ENCODE peak calls at places on chromosomes 16 and 17, in eight cellular contexts. Y, I, Z, U, T, A, S and Q are unnamed samples. For H3K27me3, the result is how much of the 10 kb centered on the place peaks cover.

GRCh38 chr16:23595246-23595950 is 718 bp downstream of the NDUFAB1 start:
- DNase-seq in U (no peak), Y (no peak), T (no peak), S (no peak), I (peak), Z (no peak), A (peak), Q (no peak)

GRCh38 chr17:78101112-78101511 is 27.4 kb downstream of the TMC6 start:
- DNase-seq in S (no peak), I (no peak), T (no peak), U (no peak), Z (no peak), A (no peak), Y (no peak), Q (no peak)

GRCh38 chr16:569445-570254 is at the start of gene PIGQ:
- DNase-seq in S (peak), I (peak), Z (peak), T (peak), U (peak), A (peak), Y (peak), Q (peak)

GRCh38 chr17:2723997-2724782 is 12.6 kb upstream of the CLUH start:
- DNase-seq in I (no peak), T (no peak), Y (no peak), Z (no peak), A (no peak), S (no peak), U (peak), Q (no peak)

GRCh38 chr17:33038740-33039139 is 47.1 kb downstream of the SPACA3 start:
- DNase-seq in S (no peak), Z (no peak), A (no peak), I (peak), Y (peak), U (peak), T (no peak), Q (peak)

GRCh38 chr17:76547183-76547641 is 7.4 kb downstream of the PRCD start:
- DNase-seq in I (peak), T (no peak), Y (peak), Z (peak), S (peak), U (peak), A (peak), Q (peak)

GRCh38 chr17:74972107-74972972 is at the start of gene HID1:
- DNase-seq in Z (peak), U (peak), A (peak), S (peak), T (peak), I (peak), Y (no peak), Q (peak)

GRCh38 chr17:56913000-56913866 is 616 bp downstream of the TRIM25 start:
- DNase-seq in T (peak), S (no peak), U (no peak), A (no peak), Z (no peak), I (peak), Y (no peak), Q (peak)

GRCh38 chr17:50059256-50059655 is 3.3 kb downstream of the ITGA3 start:
- DNase-seq in Y (no peak), A (no peak), I (no peak), U (no peak), T (no peak), Z (no peak), S (no peak), Q (no peak)

GRCh38 chr17:5513610-5514009 is 27.2 kb downstream of the MIS12 start:
- DNase-seq in U (no peak), S (no peak), T (no peak), A (no peak), Y (no peak), I (no peak), Z (peak), Q (no peak)
- H3K27me3 ChIP-seq in U (under half), S (under half), T (under half), A (under half), Y (under half), I (under half), Z (under half), Q (under half)

DNA sequence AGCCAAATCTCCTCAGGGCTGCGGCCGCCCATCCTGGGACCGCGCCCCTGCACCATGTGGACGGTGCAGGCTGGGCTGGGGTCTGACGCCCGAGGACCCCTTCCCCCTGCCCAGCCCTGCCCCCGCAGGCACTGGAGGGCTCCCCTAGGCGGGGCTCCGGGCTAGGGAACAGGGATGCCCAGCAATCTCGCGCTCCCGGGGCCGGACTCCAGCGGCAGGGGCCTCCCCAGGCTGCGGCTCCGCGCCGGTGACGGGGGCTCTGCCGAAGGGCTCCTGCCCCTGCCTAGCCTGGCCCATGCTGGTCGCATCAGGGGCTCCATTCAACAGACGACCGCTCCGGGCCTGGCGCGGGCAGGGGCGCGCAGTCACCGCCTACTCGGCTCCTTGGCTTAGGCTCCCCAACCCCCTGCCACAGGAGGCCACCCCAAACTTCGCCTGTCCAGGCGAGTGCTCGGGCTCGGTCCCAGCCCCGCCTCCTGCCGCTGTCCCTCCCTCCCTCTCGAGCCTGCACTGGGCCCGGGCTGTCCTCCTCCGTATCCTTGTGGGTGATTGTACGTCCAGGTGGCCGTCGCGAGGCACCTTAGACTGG is 27.4 kb upstream of the ADORA2B start:
- DNase-seq in Z (no peak), U (no peak), S (no peak), Y (no peak), T (peak), A (no peak), I (no peak), Q (no peak)
- H3K27me3 ChIP-seq in Z (under half), U (under half), S (under half), Y (under half), T (under half), A (under half), I (under half), Q (under half)

DNA sequence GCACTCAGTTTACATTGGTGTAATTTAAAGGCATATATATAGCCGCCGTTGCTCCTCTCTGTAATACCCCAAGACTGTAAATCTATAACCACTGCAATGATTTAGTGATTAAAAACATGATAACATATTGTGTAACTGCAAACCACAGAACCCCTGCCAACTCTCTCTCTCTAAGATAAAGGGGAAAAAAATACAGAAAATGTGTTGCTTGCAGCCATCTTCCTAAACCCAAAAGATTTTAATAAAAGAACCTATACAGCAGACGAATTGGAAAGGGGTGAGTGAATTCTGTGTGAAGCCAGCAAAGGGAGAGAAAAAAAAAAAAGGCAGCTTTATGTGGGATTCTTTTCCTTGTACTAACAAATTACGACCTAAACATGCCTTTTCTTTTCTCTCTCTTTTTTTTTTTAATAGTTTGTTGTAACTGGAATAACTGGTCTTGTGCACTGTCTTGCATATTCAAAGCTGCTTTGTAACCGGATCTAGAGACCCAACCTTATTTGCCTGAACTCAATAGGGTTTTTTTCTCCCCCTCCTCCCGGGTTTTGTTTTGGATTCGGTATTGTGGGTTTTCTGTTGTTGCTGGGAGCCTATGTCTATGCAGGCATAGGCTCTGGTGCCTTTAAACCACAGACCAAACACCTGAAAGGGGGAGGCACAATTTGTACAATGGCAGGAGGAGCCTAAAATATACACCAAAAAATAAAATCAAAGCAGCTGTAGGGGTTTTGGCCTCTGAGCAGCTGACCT is 7.0 kb upstream of the ZFHX3 start:
- DNase-seq in A (no peak), Y (peak), Z (no peak), S (no peak), U (no peak), I (no peak), T (no peak), Q (no peak)
- H3K27me3 ChIP-seq in A (under half), Y (under half), Z (under half), S (under half), U (under half), I (half or more), T (under half), Q (under half)

DNA sequence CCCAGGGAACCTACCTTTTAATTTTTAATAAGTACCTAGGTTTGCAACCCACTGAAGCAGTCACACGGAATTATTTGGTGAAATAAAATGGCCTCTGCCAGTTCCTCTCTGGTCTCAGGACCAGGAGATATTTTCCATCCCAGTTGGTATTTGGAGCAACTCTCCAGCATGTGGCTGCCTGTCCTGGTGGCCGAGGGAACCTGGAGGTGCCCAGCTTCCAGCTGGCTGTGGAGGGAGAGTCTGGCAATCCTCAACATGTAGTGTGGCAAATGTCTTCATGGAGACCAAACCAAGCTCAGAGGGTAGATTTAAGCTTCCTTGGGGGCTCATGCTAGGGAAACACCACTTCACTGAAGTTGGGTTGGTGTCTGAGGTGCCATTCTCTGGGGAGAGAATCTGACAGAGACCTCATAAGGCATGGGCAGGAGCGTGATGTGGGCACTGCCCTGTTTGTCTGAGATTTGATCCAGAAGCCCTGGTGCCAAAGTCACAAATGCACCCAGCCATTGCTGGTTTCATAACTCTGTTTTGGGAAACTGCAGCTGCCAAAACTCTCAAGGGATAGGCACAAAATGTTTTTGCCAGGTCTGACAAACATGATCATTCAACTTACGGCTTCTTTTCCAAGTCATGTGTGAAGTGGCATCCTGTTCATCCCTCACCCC is 2.8 kb downstream of the MT1X start:
- DNase-seq in T (no peak), A (no peak), Z (no peak), U (no peak), I (no peak), Y (no peak), S (no peak), Q (no peak)
- H3K27me3 ChIP-seq in T (under half), A (under half), Z (under half), U (under half), I (under half), Y (under half), S (under half), Q (under half)

GRCh38 chr17:9026741-9027140 is 5.4 kb downstream of the NTN1 start:
- DNase-seq in I (no peak), S (no peak), T (no peak), U (no peak), Y (no peak), Z (no peak), A (no peak), Q (no peak)

GRCh38 chr17:9024497-9024896 is 3.2 kb downstream of the NTN1 start:
- DNase-seq in A (no peak), Z (no peak), Y (no peak), U (no peak), S (no peak), I (no peak), T (no peak), Q (no peak)

GRCh38 chr17:9028632-9029570 is 7.6 kb downstream of the NTN1 start:
- DNase-seq in I (no peak), Z (no peak), Y (no peak), S (no peak), A (no peak), T (no peak), U (no peak), Q (no peak)

GRCh38 chr17:9032151-9032550 is 10.8 kb downstream of the NTN1 start:
- DNase-seq in S (no peak), Z (no peak), A (no peak), I (no peak), U (no peak), Y (no peak), T (no peak), Q (no peak)

GRCh38 chr17:9028171-9028570 is 6.9 kb downstream of the NTN1 start:
- DNase-seq in Y (no peak), A (no peak), U (no peak), T (no peak), S (no peak), I (no peak), Z (no peak), Q (no peak)
- H3K27me3 ChIP-seq in Y (under half), A (under half), U (under half), T (half or more), S (under half), I (half or more), Z (under half), Q (under half)

GRCh38 chr17:36940313-36941264 is 3.3 kb downstream of the LHX1 start:
- DNase-seq in Y (no peak), A (no peak), Z (no peak), T (no peak), I (no peak), S (no peak), U (no peak), Q (no peak)
- H3K27me3 ChIP-seq in Y (half or more), A (half or more), Z (under half), T (half or more), I (half or more), S (half or more), U (half or more), Q (half or more)

GRCh38 chr16:49283376-49284049 is 1.9 kb upstream of the CBLN1 start:
- DNase-seq in S (no peak), Z (no peak), T (no peak), I (no peak), Y (no peak), A (no peak), U (no peak), Q (no peak)
- H3K27me3 ChIP-seq in S (under half), Z (under half), T (half or more), I (half or more), Y (under half), A (under half), U (under half), Q (under half)

GRCh38 chr17:48617515-48618365 is 2.6 kb upstream of the HOXB8 start:
- DNase-seq in Z (no peak), U (no peak), Y (no peak), T (no peak), A (no peak), I (no peak), S (no peak), Q (no peak)
- H3K27me3 ChIP-seq in Z (under half), U (half or more), Y (half or more), T (half or more), A (half or more), I (half or more), S (half or more), Q (half or more)

GRCh38 chr16:87665193-87665592 is 62.9 kb downstream of the JPH3 start:
- DNase-seq in Z (no peak), S (no peak), A (no peak), Y (no peak), T (no peak), I (no peak), U (no peak), Q (no peak)

GRCh38 chr16:87664792-87665191 is 62.5 kb downstream of the JPH3 start:
- DNase-seq in Z (no peak), S (no peak), I (no peak), A (no peak), U (no peak), T (no peak), Y (no peak), Q (no peak)

GRCh38 chr16:87667443-87667842 is 65.1 kb downstream of the JPH3 start:
- DNase-seq in S (no peak), T (no peak), I (no peak), A (no peak), Y (no peak), Z (no peak), U (no peak), Q (no peak)

GRCh38 chr16:87667946-87668345 is 65.6 kb downstream of the JPH3 start:
- DNase-seq in I (no peak), Y (no peak), A (no peak), T (no peak), U (no peak), Z (no peak), S (no peak), Q (no peak)

GRCh38 chr16:87666919-87667318 is 64.6 kb downstream of the JPH3 start:
- DNase-seq in I (no peak), Z (no peak), T (no peak), A (no peak), Y (no peak), S (no peak), U (no peak), Q (no peak)
- H3K27me3 ChIP-seq in I (under half), Z (under half), T (under half), A (under half), Y (half or more), S (under half), U (under half), Q (under half)

DNA sequence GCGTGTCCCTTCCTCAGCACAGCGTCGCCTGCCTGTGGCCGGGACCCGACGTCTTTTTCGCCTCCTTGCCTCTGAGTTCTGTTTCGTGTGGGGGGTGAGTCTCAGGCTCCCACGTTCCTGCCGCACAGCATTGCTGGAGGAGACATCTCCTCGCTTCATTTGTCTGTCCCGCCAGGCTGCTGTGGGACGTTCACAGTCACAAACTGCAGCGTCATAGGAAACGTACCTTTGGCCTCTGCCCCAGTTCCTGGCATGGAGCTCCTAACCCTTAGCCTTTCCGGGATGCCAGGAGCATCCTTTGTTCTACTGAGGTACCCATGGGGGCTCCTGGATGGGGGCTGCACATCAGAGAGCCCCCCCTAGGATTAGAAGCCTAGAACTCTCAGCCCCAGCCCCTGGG is 18.2 kb upstream of the CBFA2T3 start:
- DNase-seq in I (no peak), Y (no peak), A (no peak), Z (no peak), T (no peak), U (no peak), S (no peak), Q (no peak)
- H3K27me3 ChIP-seq in I (under half), Y (under half), A (under half), Z (under half), T (under half), U (under half), S (under half), Q (under half)